ENCODE peak calls at places on chromosome 22, in nine cellular contexts. Q, U, K, L, O, E, I, J and A are unnamed samples.

GRCh38 chr22:41009222-41009948 is 58.2 kb downstream of the RBX1 start:
- ATAC-seq in J (no peak), Q (no peak), K (no peak), I (no peak), O (peak), E (no peak), U (no peak), L (peak), A (no peak)

GRCh38 chr22:27108425-27109114 is 451.2 kb downstream of the MIAT start:
- ATAC-seq in E (no peak), J (no peak), Q (no peak), O (no peak), L (no peak), I (no peak), U (peak), K (no peak), A (no peak)

GRCh38 chr22:46587067-46587471 is 33.1 kb upstream of the GRAMD4 start:
- ATAC-seq in Q (peak), L (peak), K (peak), J (no peak), I (peak), U (no peak), O (no peak), E (no peak), A (no peak)

GRCh38 chr22:38694945-38695344 is 5.8 kb downstream of the JOSD1 start:
- ATAC-seq in E (no peak), I (no peak), J (no peak), O (no peak), L (no peak), K (no peak), U (no peak), Q (no peak), A (no peak)

GRCh38 chr22:24953294-24954113 is 988 bp downstream of the KIAA1671 start:
- ATAC-seq in E (peak), J (no peak), O (peak), L (no peak), Q (no peak), I (no peak), K (no peak), U (peak), A (peak)

GRCh38 chr22:35597692-35598395 is 19.3 kb downstream of the MB start:
- ATAC-seq in J (no peak), L (no peak), Q (no peak), U (peak), I (no peak), E (peak), K (no peak), O (no peak), A (no peak)

GRCh38 chr22:24466831-24467249 is 28.3 kb upstream of the UPB1 start:
- ATAC-seq in K (no peak), E (peak), I (no peak), O (no peak), L (peak), J (no peak), Q (no peak), U (peak), A (peak)

GRCh38 chr22:48439560-48440135 is 1388.0 kb downstream of the BRD1 start:
- ATAC-seq in J (no peak), U (no peak), K (no peak), O (no peak), L (no peak), I (no peak), Q (no peak), E (no peak), A (no peak)

GRCh38 chr22:29031236-29031982 is 30.2 kb downstream of the C22orf31 start:
- ATAC-seq in E (peak), L (no peak), U (peak), Q (no peak), I (no peak), K (peak), O (peak), J (no peak), A (peak)

GRCh38 chr22:16953206-16954059 is 54.6 kb downstream of the GAB4 start:
- ATAC-seq in U (no peak), L (no peak), Q (no peak), O (no peak), J (no peak), I (no peak), E (no peak), K (no peak), A (no peak)

GRCh38 chr22:27875951-27876350 is 43.1 kb downstream of the PITPNB start:
- ATAC-seq in U (no peak), E (no peak), K (peak), O (no peak), J (peak), L (peak), I (no peak), Q (no peak), A (no peak)

GRCh38 chr22:39239561-39240423 is 5.0 kb downstream of the PDGFB start:
- ATAC-seq in E (no peak), J (no peak), Q (no peak), K (no peak), L (no peak), U (no peak), O (peak), I (no peak), A (no peak)

GRCh38 chr22:28977050-28977449 is 84.6 kb downstream of the C22orf31 start:
- ATAC-seq in K (no peak), O (no peak), Q (no peak), E (no peak), I (no peak), U (peak), J (no peak), L (no peak), A (peak)

GRCh38 chr22:46011627-46012181 is 34.7 kb upstream of the WNT7B start:
- ATAC-seq in K (no peak), U (no peak), E (no peak), L (no peak), O (no peak), Q (no peak), I (no peak), J (no peak), A (no peak)

GRCh38 chr22:45577746-45578523 is 75.3 kb downstream of the FBLN1 start:
- ATAC-seq in Q (peak), U (peak), K (peak), O (peak), L (peak), J (peak), I (peak), E (peak), A (peak)

GRCh38 chr22:41410311-41410751 is 28.6 kb downstream of the TEF start:
- ATAC-seq in L (no peak), K (no peak), U (peak), I (no peak), Q (no peak), J (no peak), O (no peak), E (peak), A (no peak)

GRCh38 chr22:23098230-23098705 is 27.9 kb downstream of the GNAZ start:
- ATAC-seq in J (no peak), K (no peak), U (no peak), O (no peak), L (no peak), E (no peak), Q (no peak), I (no peak), A (no peak)